ENCODE peak calls at places on chromosome 20, in nine cellular contexts. One of them, this sample, is unnamed.

GRCh38 chr20:25220021-25220730 is 24.7 kb downstream of the ENTPD6 start:
- DNase-seq in AG09309: no peak
- DNase-seq in ACHN: no peak
- DNase-seq in T-helper 2 cell: peak; percentile 14
- DNase-seq in heart left ventricle: no peak
- DNase-seq in sigmoid colon: no peak
- DNase-seq in HuH-7: peak; percentile 63
- DNase-seq in NCI-H1694: no peak
- DNase-seq in anterior cingulate cortex: no peak
- DNase-seq in this sample: no peak

GRCh38 chr20:46772901-46773300 is 63.5 kb downstream of the SLC2A10 start:
- DNase-seq in NCI-H1694: no peak
- DNase-seq in T-helper 2 cell: no peak
- DNase-seq in anterior cingulate cortex: no peak
- DNase-seq in AG09309: no peak
- DNase-seq in sigmoid colon: no peak
- DNase-seq in HuH-7: peak; percentile 17
- DNase-seq in heart left ventricle: no peak
- DNase-seq in ACHN: no peak
- DNase-seq in this sample: no peak

GRCh38 chr20:2599265-2600060 is 53.0 kb upstream of the NOP56 start:
- DNase-seq in ACHN: no peak
- DNase-seq in AG09309: no peak
- DNase-seq in anterior cingulate cortex: no peak
- DNase-seq in sigmoid colon: no peak
- DNase-seq in HuH-7: peak; percentile 19
- DNase-seq in heart left ventricle: no peak
- DNase-seq in T-helper 2 cell: no peak
- DNase-seq in NCI-H1694: no peak
- DNase-seq in this sample: peak; percentile 43

GRCh38 chr20:1184638-1185315 is at the start of gene TMEM74B:
- DNase-seq in heart left ventricle: no peak
- DNase-seq in NCI-H1694: no peak
- DNase-seq in ACHN: no peak
- DNase-seq in sigmoid colon: no peak
- DNase-seq in T-helper 2 cell: peak; percentile 25
- DNase-seq in anterior cingulate cortex: no peak
- DNase-seq in AG09309: no peak
- DNase-seq in HuH-7: peak; percentile 42
- DNase-seq in this sample: no peak

GRCh38 chr20:25859649-25860530 is 163.2 kb upstream of the ZNF337 start:
- DNase-seq in anterior cingulate cortex: peak; percentile 51
- DNase-seq in HuH-7: no peak
- DNase-seq in sigmoid colon: peak; percentile 84
- DNase-seq in AG09309: no peak
- DNase-seq in heart left ventricle: peak; percentile 91
- DNase-seq in ACHN: no peak
- DNase-seq in NCI-H1694: peak; percentile 34
- DNase-seq in T-helper 2 cell: peak; percentile 73
- DNase-seq in this sample: no peak

GRCh38 chr20:18138639-18139583 is 1.2 kb downstream of the KAT14 start:
- DNase-seq in NCI-H1694: no peak
- DNase-seq in ACHN: no peak
- DNase-seq in HuH-7: no peak
- DNase-seq in sigmoid colon: no peak
- DNase-seq in AG09309: no peak
- DNase-seq in heart left ventricle: no peak
- DNase-seq in anterior cingulate cortex: no peak
- DNase-seq in T-helper 2 cell: peak; percentile 23
- DNase-seq in this sample: no peak

GRCh38 chr20:58783515-58783914 is 67.2 kb downstream of the GNAS-AS1 start:
- DNase-seq in NCI-H1694: no peak
- DNase-seq in heart left ventricle: no peak
- DNase-seq in ACHN: no peak
- DNase-seq in T-helper 2 cell: no peak
- DNase-seq in HuH-7: no peak
- DNase-seq in AG09309: no peak
- DNase-seq in anterior cingulate cortex: no peak
- DNase-seq in sigmoid colon: no peak
- DNase-seq in this sample: no peak

GRCh38 chr20:58128635-58129625 is 99.5 kb downstream of the ANKRD60 start:
- DNase-seq in NCI-H1694: no peak
- DNase-seq in T-helper 2 cell: no peak
- DNase-seq in anterior cingulate cortex: no peak
- DNase-seq in HuH-7: no peak
- DNase-seq in heart left ventricle: no peak
- DNase-seq in sigmoid colon: no peak
- DNase-seq in AG09309: no peak
- DNase-seq in ACHN: no peak
- DNase-seq in this sample: no peak

GRCh38 chr20:47703748-47704147 is 81.5 kb downstream of the SULF2 start:
- DNase-seq in sigmoid colon: no peak
- DNase-seq in T-helper 2 cell: no peak
- DNase-seq in AG09309: no peak
- DNase-seq in NCI-H1694: no peak
- DNase-seq in ACHN: no peak
- DNase-seq in HuH-7: no peak
- DNase-seq in anterior cingulate cortex: no peak
- DNase-seq in heart left ventricle: no peak
- DNase-seq in this sample: no peak

GRCh38 chr20:39775110-39775509 is 813.0 kb downstream of the DHX35 start:
- DNase-seq in heart left ventricle: peak; percentile 73
- DNase-seq in HuH-7: no peak
- DNase-seq in T-helper 2 cell: no peak
- DNase-seq in anterior cingulate cortex: no peak
- DNase-seq in sigmoid colon: peak; percentile 74
- DNase-seq in NCI-H1694: no peak
- DNase-seq in ACHN: no peak
- DNase-seq in AG09309: peak; percentile 39
- DNase-seq in this sample: no peak

GRCh38 chr20:2914160-2914559 is 40.9 kb downstream of the PTPRA start:
- DNase-seq in sigmoid colon: no peak
- DNase-seq in anterior cingulate cortex: no peak
- DNase-seq in AG09309: no peak
- DNase-seq in ACHN: peak; percentile 10
- DNase-seq in NCI-H1694: peak; percentile 10
- DNase-seq in T-helper 2 cell: peak; percentile 61
- DNase-seq in HuH-7: peak; percentile 21
- DNase-seq in heart left ventricle: no peak
- DNase-seq in this sample: no peak

GRCh38 chr20:25084616-25085187 is 2.8 kb upstream of the VSX1 start:
- DNase-seq in anterior cingulate cortex: no peak
- DNase-seq in heart left ventricle: no peak
- DNase-seq in AG09309: no peak
- DNase-seq in HuH-7: no peak
- DNase-seq in sigmoid colon: no peak
- DNase-seq in ACHN: no peak
- DNase-seq in NCI-H1694: no peak
- DNase-seq in T-helper 2 cell: peak; percentile 25
- DNase-seq in this sample: no peak

GRCh38 chr20:16393836-16394235 is 179.4 kb downstream of the KIF16B start:
- DNase-seq in anterior cingulate cortex: no peak
- DNase-seq in ACHN: no peak
- DNase-seq in T-helper 2 cell: no peak
- DNase-seq in HuH-7: no peak
- DNase-seq in AG09309: no peak
- DNase-seq in sigmoid colon: no peak
- DNase-seq in heart left ventricle: no peak
- DNase-seq in NCI-H1694: no peak
- DNase-seq in this sample: no peak

GRCh38 chr20:152131-152530 is 5.1 kb upstream of the DEFB127 start:
- DNase-seq in heart left ventricle: no peak
- DNase-seq in HuH-7: no peak
- DNase-seq in NCI-H1694: no peak
- DNase-seq in sigmoid colon: no peak
- DNase-seq in anterior cingulate cortex: no peak
- DNase-seq in T-helper 2 cell: no peak
- DNase-seq in ACHN: no peak
- DNase-seq in AG09309: no peak
- DNase-seq in this sample: no peak

GRCh38 chr20:40868568-40869223 is 159.9 kb upstream of the TOP1 start:
- DNase-seq in NCI-H1694: no peak
- DNase-seq in heart left ventricle: no peak
- DNase-seq in AG09309: peak; percentile 29
- DNase-seq in ACHN: no peak
- DNase-seq in sigmoid colon: no peak
- DNase-seq in T-helper 2 cell: no peak
- DNase-seq in anterior cingulate cortex: no peak
- DNase-seq in HuH-7: no peak
- DNase-seq in this sample: no peak

GRCh38 chr20:19256085-19256484 is 43.6 kb downstream of the SLC24A3 start:
- DNase-seq in AG09309: no peak
- DNase-seq in sigmoid colon: no peak
- DNase-seq in ACHN: no peak
- DNase-seq in anterior cingulate cortex: no peak
- DNase-seq in NCI-H1694: no peak
- DNase-seq in HuH-7: no peak
- DNase-seq in heart left ventricle: no peak
- DNase-seq in T-helper 2 cell: no peak
- DNase-seq in this sample: no peak